ENCODE peak calls at places on chromosome 14, in eight cellular contexts. K, B, H, N, A, T, I and Q are unnamed samples.

GRCh38 chr14:96304956-96305355 is 48.9 kb downstream of the BDKRB1 start:
- DNase-seq in A (no peak), N (no peak), H (peak), T (no peak), B (peak), I (no peak), K (no peak), Q (peak)

GRCh38 chr14:69612759-69613145 is 1.4 kb downstream of the SUSD6 start:
- DNase-seq in B (no peak), K (no peak), I (no peak), A (no peak), H (no peak), N (no peak), T (no peak), Q (no peak)

GRCh38 chr14:54776361-54777001 is 126.1 kb downstream of the GCH1 start:
- DNase-seq in H (no peak), N (peak), I (peak), T (peak), A (no peak), B (no peak), K (no peak), Q (no peak)

GRCh38 chr14:97719931-97720330 is 922.7 kb downstream of the VRK1 start:
- DNase-seq in A (no peak), I (no peak), K (no peak), N (peak), B (no peak), H (no peak), T (no peak), Q (no peak)

GRCh38 chr14:23494223-23494622 is 24.7 kb downstream of the NGDN start:
- DNase-seq in B (peak), H (no peak), K (no peak), I (no peak), N (no peak), T (no peak), A (no peak), Q (peak)

GRCh38 chr14:76961631-76962302 is 66.7 kb downstream of the IRF2BPL start:
- DNase-seq in I (peak), A (peak), B (peak), K (peak), N (peak), T (peak), H (peak), Q (peak)

GRCh38 chr14:30267141-30267540 is 291.8 kb upstream of the G2E3 start:
- DNase-seq in N (no peak), A (no peak), B (no peak), T (no peak), H (no peak), K (no peak), I (no peak), Q (no peak)

GRCh38 chr14:64761441-64762043 is 57.3 kb downstream of the PLEKHG3 start:
- DNase-seq in I (no peak), N (no peak), T (no peak), A (peak), H (no peak), K (no peak), B (no peak), Q (no peak)